ENCODE peak calls at places on chromosomes 3 and 15, in four cellular contexts. L is adipocyte, Z is right cardiac atrium, B is cardiac muscle cell. S is an unnamed sample.

GRCh38 chr15:96807361-96807760 is 476.9 kb downstream of the NR2F2 start:
- DNase-seq in Z (no peak), B (no peak), L (no peak), S (no peak)

GRCh38 chr15:29819979-29820801 is 2.1 kb downstream of the TJP1 start:
- DNase-seq in B (no peak), Z (no peak), L (no peak), S (no peak)

GRCh38 chr15:90376789-90377188 is 11.3 kb upstream of the IQGAP1 start:
- DNase-seq in Z (no peak), B (no peak), L (no peak), S (no peak)

GRCh38 chr3:152127058-152127457 is 141.7 kb upstream of the MBNL1 start:
- DNase-seq in Z (no peak), B (no peak), L (peak; percentile 34), S (no peak)

GRCh38 chr3:55718475-55718874 is 231.4 kb upstream of the WNT5A start:
- DNase-seq in L (peak; percentile 51), Z (no peak), B (peak; percentile 7), S (peak; percentile 68)

GRCh38 chr3:190585771-190586630 is 72.1 kb downstream of the IL1RAP start:
- DNase-seq in L (peak; percentile 86), Z (no peak), B (peak; percentile 94), S (peak; percentile 86)

GRCh38 chr3:115822572-115822971 is 199.3 kb downstream of the GAP43 start:
- DNase-seq in Z (no peak), B (no peak), L (no peak), S (no peak)

GRCh38 chr3:88712552-88712951 is 394.9 kb upstream of the EPHA3 start:
- DNase-seq in B (no peak), Z (no peak), L (no peak), S (no peak)

GRCh38 chr15:92921215-92922131 is 21.3 kb downstream of the CHD2 start:
- DNase-seq in B (no peak), Z (no peak), L (no peak), S (no peak)

GRCh38 chr15:38560456-38560926 is 4.1 kb downstream of the RASGRP1 start:
- DNase-seq in B (no peak), L (no peak), Z (no peak), S (no peak)

GRCh38 chr3:11238880-11239279 is 33.3 kb upstream of the ATG7 start:
- DNase-seq in B (peak; percentile 86), Z (no peak), L (peak; percentile 62), S (peak; percentile 52)

GRCh38 chr3:181839915-181840295 is 128.2 kb downstream of the SOX2 start:
- DNase-seq in L (no peak), B (no peak), Z (no peak), S (no peak)

GRCh38 chr15:64149424-64150235 is 1.9 kb upstream of the SNX22 start:
- DNase-seq in L (no peak), Z (no peak), B (peak; percentile 41), S (no peak)

GRCh38 chr3:151580592-151580991 is 119.7 kb upstream of the IGSF10 start:
- DNase-seq in L (peak; percentile 91), Z (no peak), B (peak; percentile 89), S (peak; percentile 84)

GRCh38 chr3:41026394-41027177 is 172.7 kb upstream of the CTNNB1 start:
- DNase-seq in L (peak; percentile 3), Z (peak; percentile 81), B (peak; percentile 97), S (peak; percentile 68)

GRCh38 chr3:45814322-45814721 is 18.0 kb upstream of the SLC6A20 start:
- DNase-seq in L (no peak), B (no peak), Z (no peak), S (no peak)

GRCh38 chr3:138862924-138863775 is 28.4 kb upstream of the PIK3CB start:
- DNase-seq in L (peak; percentile 61), B (peak; percentile 63), Z (peak; percentile 32), S (peak; percentile 45)

GRCh38 chr3:69541059-69541471 is 155.2 kb upstream of the FRMD4B start:
- DNase-seq in Z (no peak), B (no peak), L (no peak), S (no peak)

GRCh38 chr15:91956026-91956723 is 102.7 kb downstream of the SLCO3A1 start:
- DNase-seq in Z (peak; percentile 75), B (peak; percentile 74), L (peak; percentile 83), S (no peak)

GRCh38 chr3:133301731-133302130 is 98.1 kb upstream of the BFSP2 start:
- DNase-seq in L (no peak), B (no peak), Z (no peak), S (no peak)

GRCh38 chr3:57029383-57029782 is 31.1 kb upstream of the SPATA12 start:
- DNase-seq in L (no peak), B (no peak), Z (no peak), S (no peak)

GRCh38 chr3:39126532-39127071 is 19.1 kb downstream of the TTC21A start:
- DNase-seq in L (peak; percentile 57), B (peak; percentile 78), Z (peak; percentile 75), S (no peak)

GRCh38 chr3:152405915-152406802 is 137.4 kb downstream of the MBNL1 start:
- DNase-seq in B (peak; percentile 92), Z (no peak), L (peak; percentile 89), S (peak; percentile 95)

GRCh38 chr15:66067687-66068086 is 185.9 kb downstream of the MEGF11 start:
- DNase-seq in B (no peak), Z (no peak), L (no peak), S (no peak)

GRCh38 chr3:186004209-186004608 is 66.4 kb upstream of the TRA2B start:
- DNase-seq in L (no peak), B (no peak), Z (no peak), S (no peak)

GRCh38 chr15:33738941-33739664 is 229.2 kb upstream of the CHRM5 start:
- DNase-seq in Z (no peak), L (no peak), B (no peak), S (no peak)

GRCh38 chr15:25408428-25408827 is 30.4 kb downstream of the UBE3A start:
- DNase-seq in Z (no peak), L (peak; percentile 19), B (peak; percentile 29), S (no peak)

GRCh38 chr15:55196011-55196410 is 730 bp downstream of the RSL24D1 start:
- DNase-seq in Z (no peak), B (no peak), L (peak; percentile 36), S (no peak)

GRCh38 chr15:55197362-55197705 is 593 bp upstream of the RSL24D1 start:
- DNase-seq in Z (no peak), B (no peak), L (no peak), S (no peak)

GRCh38 chr15:55197719-55198118 is 978 bp upstream of the RSL24D1 start:
- DNase-seq in L (no peak), B (no peak), Z (no peak), S (no peak)

GRCh38 chr15:55196458-55197361 is at the start of gene RSL24D1:
- DNase-seq in L (peak; percentile 100), B (peak; percentile 99), Z (peak; percentile 98), S (peak; percentile 94)

DNA sequence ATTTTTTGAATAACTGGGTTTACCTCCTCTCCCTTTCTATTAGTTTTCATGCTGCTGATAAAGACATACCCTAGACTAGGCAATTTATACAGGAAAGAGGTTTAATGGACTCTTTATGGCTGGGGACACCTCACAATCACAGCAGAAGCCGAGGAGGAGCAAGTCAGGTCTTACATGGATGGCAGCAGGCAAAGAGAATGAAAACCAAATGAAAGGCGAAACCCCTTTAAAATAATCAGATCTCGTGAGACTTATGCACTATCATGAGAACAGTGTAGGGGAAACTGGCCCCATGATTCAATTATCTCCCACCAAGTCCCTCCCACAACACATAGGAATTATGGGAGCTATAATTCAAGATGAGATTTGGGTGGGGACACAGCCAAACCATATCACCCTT is 2.0 kb upstream of the RSL24D1 start:
- DNase-seq in B (no peak), Z (no peak), L (no peak), S (no peak)
- H3K4me3 ChIP-seq in B (no peak overlapping the region), Z (no peak overlapping the region), L (no peak overlapping the region), S (no peak overlapping the region)

GRCh38 chr3:71893120-71893519 is 108.2 kb upstream of the PROK2 start:
- DNase-seq in Z (no peak), L (no peak), B (no peak), S (no peak)
- H3K4me3 ChIP-seq in Z (no peak overlapping the region), L (no peak overlapping the region), B (no peak overlapping the region), S (no peak overlapping the region)

GRCh38 chr15:74406517-74406916 is 27.2 kb downstream of the SEMA7A start:
- DNase-seq in L (no peak), Z (no peak), B (no peak), S (no peak)
- H3K4me3 ChIP-seq in L (no peak overlapping the region), Z (no peak overlapping the region), B (no peak overlapping the region), S (no peak overlapping the region)

GRCh38 chr3:28835751-28836150 is 445.1 kb upstream of the RBMS3 start:
- DNase-seq in Z (peak; percentile 65), L (peak; percentile 19), B (peak; percentile 7), S (no peak)
- H3K4me3 ChIP-seq in Z (no peak overlapping the region), L (no peak overlapping the region), B (no peak overlapping the region), S (no peak overlapping the region)

GRCh38 chr15:45111390-45112142 is 2.4 kb downstream of the DUOX2 start:
- DNase-seq in L (no peak), Z (no peak), B (no peak), S (no peak)
- H3K4me3 ChIP-seq in L (no peak overlapping the region), Z (no peak overlapping the region), B (no peak overlapping the region), S (no peak overlapping the region)

GRCh38 chr3:160870327-160870726 is 114.3 kb downstream of the PPM1L start:
- DNase-seq in B (no peak), Z (no peak), L (no peak), S (no peak)
- H3K4me3 ChIP-seq in B (no peak overlapping the region), Z (peak overlapping the region; percentile 40), L (no peak overlapping the region), S (no peak overlapping the region)

GRCh38 chr15:89075121-89075640 is 13.1 kb upstream of the ABHD2 start:
- DNase-seq in L (no peak), B (no peak), Z (no peak), S (no peak)
- H3K4me3 ChIP-seq in L (no peak overlapping the region), B (no peak overlapping the region), Z (no peak overlapping the region), S (no peak overlapping the region)